ENCODE peak calls at places on chromosome X, in eight cellular contexts. T is GM23248, F is PC-3, K is neural progenitor cell, A is OCI-LY7, W is HCT116, S is MM.1S, V is SK-N-SH. Z is an unnamed sample.

GRCh38 chrX:68685722-68686683 is 38.5 kb downstream of the STARD8 start:
- DNase-seq in T (peak; percentile 67), F (no peak), K (peak; percentile 50), A (no peak), W (no peak), S (no peak), V (peak; percentile 49), Z (peak; percentile 47)

GRCh38 chrX:2829066-2829430 is 318 bp downstream of the GYG2 start:
- DNase-seq in T (no peak), F (no peak), K (peak; percentile 86), A (no peak), W (no peak), S (no peak), V (peak; percentile 60), Z (peak; percentile 52)

GRCh38 chrX:84340981-84341380 is 153.0 kb upstream of the RPS6KA6 start:
- DNase-seq in T (peak; percentile 66), F (no peak), K (no peak), A (no peak), W (no peak), S (no peak), V (no peak), Z (no peak)

GRCh38 chrX:123860983-123861382 is 1.1 kb downstream of the XIAP start:
- DNase-seq in T (peak; percentile 35), F (peak; percentile 23), K (no peak), A (peak; percentile 7), W (no peak), S (no peak), V (no peak), Z (peak; percentile 32)

GRCh38 chrX:72052415-72053090 is 79.2 kb downstream of the RTL5 start:
- DNase-seq in T (peak; percentile 63), F (no peak), K (no peak), A (no peak), W (no peak), S (no peak), V (no peak), Z (no peak)

GRCh38 chrX:154486052-154486395 is 391 bp downstream of the UBL4A start:
- DNase-seq in T (peak; percentile 58), F (no peak), K (no peak), A (peak; percentile 47), W (no peak), S (peak; percentile 18), V (peak; percentile 56), Z (peak; percentile 33)

GRCh38 chrX:41001327-41001726 is 83.9 kb upstream of the USP9X start:
- DNase-seq in T (no peak), F (no peak), K (no peak), A (no peak), W (no peak), S (no peak), V (no peak), Z (peak; percentile 25)

GRCh38 chrX:21658152-21658737 is at the start of gene KLHL34:
- DNase-seq in T (peak; percentile 5), F (no peak), K (no peak), A (no peak), W (no peak), S (no peak), V (peak; percentile 14), Z (no peak)

GRCh38 chrX:24464836-24465523 is at the start of gene PDK3:
- DNase-seq in T (peak; percentile 83), F (peak; percentile 90), K (peak; percentile 98), A (peak; percentile 90), W (peak; percentile 66), S (peak; percentile 86), V (peak; percentile 91), Z (peak; percentile 98)

GRCh38 chrX:13364230-13364629 is 44.4 kb upstream of the ATXN3L start:
- DNase-seq in T (peak; percentile 56), F (no peak), K (no peak), A (no peak), W (no peak), S (no peak), V (no peak), Z (no peak)
- TF ChIP-seq EZH2phosphoT487 in T (no peak), F (no peak), K (no peak), A (no peak), W (no peak), S (no peak), V (no peak), Z (no peak)

GRCh38 chrX:37347420-37347819 is 1.7 kb upstream of the PRRG1 start:
- DNase-seq in T (peak; percentile 39), F (no peak), K (peak; percentile 5), A (no peak), W (no peak), S (no peak), V (no peak), Z (peak; percentile 8)
- TF ChIP-seq EZH2phosphoT487 in T (no peak), F (no peak), K (no peak), A (no peak), W (no peak), S (no peak), V (no peak), Z (no peak)

GRCh38 chrX:124994404-124994803 is 325.3 kb upstream of the TEX13C start:
- DNase-seq in T (no peak), F (no peak), K (no peak), A (no peak), W (no peak), S (no peak), V (no peak), Z (no peak)
- TF ChIP-seq EZH2phosphoT487 in T (no peak), F (no peak), K (no peak), A (no peak), W (no peak), S (no peak), V (no peak), Z (no peak)

DNA sequence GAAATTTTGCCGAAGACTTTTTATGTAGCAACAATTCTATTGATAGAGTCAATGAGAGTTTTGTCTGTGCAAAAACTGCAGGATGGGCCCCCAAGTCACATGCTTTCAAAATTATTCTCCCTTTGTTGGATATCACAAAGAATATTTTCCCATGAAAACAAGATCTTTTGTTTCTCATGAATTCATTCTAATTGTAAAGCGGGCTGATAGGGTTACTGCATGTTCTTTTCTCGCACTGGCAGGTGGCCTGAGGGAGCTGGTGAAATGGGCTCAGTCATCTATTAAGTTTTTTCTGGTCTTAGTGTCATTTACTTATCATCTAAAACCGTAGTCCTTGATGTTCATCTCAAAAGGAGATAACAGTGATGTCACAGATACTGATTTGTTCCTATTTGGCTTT is 44.2 kb downstream of the MID1IP1 start:
- DNase-seq in T (no peak), F (no peak), K (no peak), A (no peak), W (no peak), S (no peak), V (no peak), Z (no peak)
- TF ChIP-seq EZH2phosphoT487 in T (no peak), F (no peak), K (no peak), A (no peak), W (no peak), S (no peak), V (no peak), Z (no peak)

GRCh38 chrX:16975233-16975632 is 28.8 kb downstream of the REPS2 start:
- DNase-seq in T (no peak), F (no peak), K (no peak), A (no peak), W (no peak), S (peak; percentile 28), V (no peak), Z (no peak)

GRCh38 chrX:16981980-16982379 is 35.5 kb downstream of the REPS2 start:
- DNase-seq in T (no peak), F (no peak), K (no peak), A (no peak), W (no peak), S (no peak), V (no peak), Z (no peak)

GRCh38 chrX:16977771-16978170 is 31.3 kb downstream of the REPS2 start:
- DNase-seq in T (no peak), F (no peak), K (no peak), A (no peak), W (no peak), S (no peak), V (no peak), Z (no peak)

DNA sequence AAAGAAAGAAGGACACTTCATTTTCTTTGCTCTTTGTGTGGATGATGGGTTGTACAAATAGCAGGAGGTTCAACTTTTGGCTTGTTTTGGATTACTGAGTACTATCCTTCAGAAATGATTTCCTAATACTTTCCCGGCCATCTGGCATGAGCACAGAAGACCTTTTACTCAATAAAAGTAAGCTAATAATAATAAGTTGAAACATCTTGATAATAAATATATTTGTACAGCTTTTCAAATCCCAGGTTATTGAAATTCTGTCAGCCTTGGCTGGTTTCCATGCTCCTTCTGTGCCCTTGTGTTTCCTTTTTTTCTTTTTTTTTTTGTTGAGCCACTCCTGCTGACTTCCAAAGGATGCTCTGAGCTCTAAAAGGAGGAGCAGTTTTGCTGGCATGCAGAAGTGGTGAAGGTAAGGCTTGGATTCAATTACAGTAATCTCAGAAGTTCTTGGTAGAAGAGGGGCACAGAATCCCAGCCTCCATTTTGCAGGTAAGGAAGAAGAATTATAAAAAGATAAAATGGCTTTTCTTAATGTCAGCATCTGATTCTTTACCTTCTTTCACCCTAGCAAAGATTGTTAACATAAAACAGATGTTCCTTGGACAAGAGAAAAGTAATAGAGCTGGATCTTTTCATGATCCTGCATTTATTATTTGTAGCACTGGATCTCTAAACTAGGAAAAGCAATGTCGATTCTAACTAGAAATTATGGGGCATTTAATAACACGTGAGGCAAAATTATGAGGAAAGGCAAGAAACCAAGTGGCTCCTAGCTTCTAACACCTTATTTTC is 31.9 kb downstream of the REPS2 start:
- DNase-seq in T (no peak), F (no peak), K (no peak), A (no peak), W (no peak), S (no peak), V (no peak), Z (no peak)
- TF ChIP-seq EZH2phosphoT487 in T (no peak), F (no peak), K (no peak), A (no peak), W (no peak), S (no peak), V (no peak), Z (no peak)

GRCh38 chrX:38656350-38656915 is 95.1 kb downstream of the TSPAN7 start:
- DNase-seq in T (no peak), F (no peak), K (no peak), A (no peak), W (no peak), S (no peak), V (no peak), Z (no peak)
- TF ChIP-seq EZH2phosphoT487 in T (no peak), F (no peak), K (no peak), A (no peak), W (no peak), S (no peak), V (no peak), Z (no peak)

GRCh38 chrX:46327229-46328081 is 217.8 kb downstream of the ZNF674 start:
- DNase-seq in T (peak; percentile 55), F (peak; percentile 91), K (peak; percentile 87), A (no peak), W (peak; percentile 76), S (no peak), V (no peak), Z (peak; percentile 30)
- TF ChIP-seq EZH2phosphoT487 in T (no peak), F (no peak), K (no peak), A (no peak), W (no peak), S (no peak), V (no peak), Z (no peak)